ENCODE peak calls at places on chromosomes 1 and 21, in five cellular contexts. K is SK-N-SH, D is K562, C is GM12878, R is HepG2. A is an unnamed sample.

GRCh38 chr1:21894034-21894881 is 42.9 kb downstream of the HSPG2 start:
- DNase-seq in K (peak), D (no peak), C (no peak), R (no peak), A (no peak)

GRCh38 chr1:109357673-109358072 is 40.0 kb downstream of the SORT1 start:
- DNase-seq in K (no peak), D (no peak), C (no peak), R (no peak), A (no peak)

GRCh38 chr1:213414901-213415300 is 363.9 kb downstream of the RPS6KC1 start:
- DNase-seq in K (no peak), D (no peak), C (no peak), R (no peak), A (no peak)

GRCh38 chr21:26834181-26834945 is 10.8 kb downstream of the ADAMTS1 start:
- DNase-seq in K (no peak), D (no peak), C (no peak), R (no peak), A (no peak)

GRCh38 chr21:38751379-38752050 is 54.2 kb upstream of the ETS2 start:
- DNase-seq in K (no peak), D (no peak), C (no peak), R (no peak), A (no peak)

GRCh38 chr1:69648486-69648885 is 80.8 kb downstream of the LRRC7 start:
- DNase-seq in K (no peak), D (no peak), C (no peak), R (no peak), A (no peak)

GRCh38 chr1:30892671-30893073 is 15.9 kb downstream of the SDC3 start:
- DNase-seq in K (no peak), D (peak), C (no peak), R (peak), A (no peak)

GRCh38 chr1:19643113-19643512 is 998 bp upstream of the NBL1 start:
- DNase-seq in K (peak), D (peak), C (no peak), R (peak), A (peak)

GRCh38 chr1:5611855-5612254 is 380.4 kb downstream of the NPHP4 start:
- DNase-seq in K (no peak), D (no peak), C (no peak), R (no peak), A (peak)

GRCh38 chr1:23278717-23279116 is 61.4 kb upstream of the HTR1D start:
- DNase-seq in K (no peak), D (no peak), C (no peak), R (no peak), A (no peak)

GRCh38 chr1:16905112-16905855 is 9.5 kb downstream of the RNU1-2 start:
- DNase-seq in K (no peak), D (peak), C (peak), R (peak), A (peak)

GRCh38 chr1:173268786-173269277 is 61.7 kb upstream of the TNFSF4 start:
- DNase-seq in K (no peak), D (no peak), C (no peak), R (no peak), A (no peak)

GRCh38 chr1:173266845-173267244 is 59.7 kb upstream of the TNFSF4 start:
- DNase-seq in K (no peak), D (no peak), C (no peak), R (no peak), A (no peak)

GRCh38 chr1:173267453-173267945 is 60.4 kb upstream of the TNFSF4 start:
- DNase-seq in K (no peak), D (no peak), C (peak), R (no peak), A (no peak)

GRCh38 chr1:173269490-173270230 is 62.5 kb upstream of the TNFSF4 start:
- DNase-seq in K (peak), D (no peak), C (no peak), R (no peak), A (peak)

DNA sequence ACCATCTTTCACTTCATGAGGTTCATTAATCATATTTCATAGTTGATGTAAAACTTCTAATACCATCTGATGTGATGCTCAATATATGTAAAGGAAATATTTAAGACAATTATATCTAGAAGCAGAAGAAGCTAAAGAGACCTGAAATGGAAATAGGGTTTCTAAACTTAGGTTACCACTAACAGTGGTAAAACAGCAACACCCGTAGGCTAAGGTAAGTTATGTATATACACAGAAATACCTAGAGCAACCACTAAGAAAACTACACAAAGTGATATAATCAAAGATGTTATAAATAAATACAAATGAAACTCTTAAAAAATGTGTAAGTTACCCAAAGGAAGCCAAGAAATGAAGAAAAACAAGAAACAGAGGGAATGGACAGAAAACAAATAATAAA is 61.1 kb upstream of the TNFSF4 start:
- DNase-seq in K (no peak), D (no peak), C (no peak), R (no peak), A (no peak)
- TF ChIP-seq ZBTB33 in K (no peak), D (no peak), C (no peak), R (no peak), A (no peak)

GRCh38 chr1:89356658-89357400 is 7.0 kb upstream of the GBP6 start:
- DNase-seq in K (no peak), D (no peak), C (no peak), R (peak), A (no peak)

GRCh38 chr1:89361681-89362080 is 2.2 kb upstream of the GBP6 start:
- DNase-seq in K (no peak), D (no peak), C (no peak), R (no peak), A (no peak)

GRCh38 chr1:89360716-89361115 is 3.1 kb upstream of the GBP6 start:
- DNase-seq in K (no peak), D (no peak), C (no peak), R (no peak), A (no peak)

GRCh38 chr1:89354210-89354609 is 9.6 kb upstream of the GBP6 start:
- DNase-seq in K (no peak), D (no peak), C (no peak), R (no peak), A (no peak)

DNA sequence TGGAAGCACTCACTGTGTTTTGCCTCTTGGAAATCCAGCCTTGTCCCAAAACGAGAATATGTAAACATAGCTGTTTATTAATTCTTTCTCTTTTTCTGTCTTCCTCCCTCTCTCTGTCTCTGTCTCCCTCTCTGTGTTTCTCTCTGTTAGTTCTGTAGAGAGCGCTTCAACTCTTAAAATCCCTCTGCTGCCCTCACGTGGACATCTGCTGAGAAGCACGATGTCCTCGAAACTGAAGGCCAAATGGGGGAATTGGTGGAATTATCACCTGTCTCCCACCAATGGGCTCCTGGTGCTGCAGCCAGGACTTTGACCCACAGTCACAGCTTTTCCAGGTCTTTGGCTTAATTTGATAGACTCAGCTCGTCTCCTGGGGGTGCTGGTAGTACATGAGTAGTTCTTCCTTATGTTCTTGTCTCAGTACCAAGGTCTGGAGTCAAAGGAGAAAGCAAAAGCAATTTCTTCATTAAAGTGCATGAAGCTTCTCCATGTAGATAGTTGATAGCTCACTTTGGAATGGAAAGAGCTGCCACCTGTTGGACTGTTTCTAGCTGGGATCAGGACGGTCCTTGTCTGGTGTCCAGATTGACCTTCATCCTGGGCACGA is 5.5 kb upstream of the GBP6 start:
- DNase-seq in K (peak), D (peak), C (peak), R (peak), A (peak)
- TF ChIP-seq POLR2AphosphoS5 in K (no peak), D (no peak), C (no peak), R (no peak), A (no peak)

GRCh38 chr1:115445090-115445489 is 107.0 kb upstream of the NGF start:
- DNase-seq in K (no peak), D (no peak), C (no peak), R (no peak), A (no peak)
- TF ChIP-seq ZBTB33 in K (no peak), D (no peak), C (no peak), R (no peak), A (no peak)

GRCh38 chr1:100354971-100355394 is 2.7 kb downstream of the CDC14A start:
- DNase-seq in K (no peak), D (no peak), C (no peak), R (peak), A (peak)
- TF ChIP-seq POLR2AphosphoS5 in K (no peak), D (no peak), C (no peak), R (no peak), A (no peak)

DNA sequence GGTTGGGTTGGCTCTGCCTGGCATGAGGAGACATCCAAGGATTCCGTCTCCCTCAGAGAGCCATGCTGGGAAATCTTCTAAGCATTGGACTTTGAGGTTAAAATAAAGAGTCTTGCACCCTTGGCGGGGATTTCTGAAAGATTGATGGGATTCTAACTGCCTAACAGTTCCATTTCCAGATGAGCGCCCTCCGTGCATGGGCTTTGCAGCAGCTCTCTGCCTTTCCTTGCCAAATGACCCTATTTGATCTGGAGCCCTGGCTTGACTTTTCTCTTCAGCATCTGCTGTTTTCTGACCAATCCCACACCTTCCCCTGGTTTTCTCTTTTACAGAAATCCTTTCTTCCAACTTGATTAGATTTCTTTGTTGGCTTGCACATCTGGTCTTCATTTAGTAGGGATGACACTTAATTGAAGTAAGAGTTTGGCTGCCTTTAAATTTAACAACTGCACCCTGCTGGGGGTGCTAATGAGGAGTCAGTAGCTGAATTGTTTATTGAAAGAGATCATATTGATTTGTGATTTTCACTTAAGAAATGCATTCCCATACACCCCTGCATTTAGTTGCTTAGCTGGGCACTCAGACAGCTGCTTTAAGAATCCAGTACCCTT is 99.5 kb downstream of the NOS1AP start:
- DNase-seq in K (peak), D (no peak), C (no peak), R (no peak), A (no peak)
- TF ChIP-seq ZBTB33 in K (no peak), D (no peak), C (no peak), R (no peak), A (no peak)

GRCh38 chr21:29181799-29182470 is 51.5 kb downstream of the MAP3K7CL start:
- DNase-seq in K (no peak), D (no peak), C (no peak), R (peak), A (peak)
- TF ChIP-seq POLR2AphosphoS5 in K (peak), D (no peak), C (no peak), R (no peak), A (no peak)

GRCh38 chr1:8189931-8190483 is 127.9 kb upstream of the SLC45A1 start:
- DNase-seq in K (no peak), D (no peak), C (no peak), R (peak), A (peak)
- TF ChIP-seq ZBTB33 in K (no peak), D (no peak), C (no peak), R (peak), A (peak)

DNA sequence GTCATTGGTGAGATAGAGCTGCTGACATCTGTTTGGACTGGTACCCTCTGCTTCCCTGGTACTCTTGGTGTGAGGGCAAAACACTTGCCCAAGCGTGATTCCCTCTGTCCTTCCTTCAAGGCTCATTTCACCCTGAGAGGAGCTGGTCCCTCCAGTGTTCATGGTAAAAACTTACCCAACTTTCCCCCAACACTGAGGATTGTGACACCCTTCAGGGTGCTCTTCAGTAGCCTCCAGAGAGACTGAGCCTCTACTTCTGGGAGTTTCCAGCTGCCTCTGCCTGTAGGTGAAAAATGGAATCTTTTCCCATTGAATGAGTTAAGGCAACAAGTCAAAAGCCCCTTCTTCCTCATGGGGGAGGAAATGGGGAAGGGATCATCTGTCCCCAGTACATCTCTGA is 9.6 kb downstream of the CCDC190 start:
- DNase-seq in K (no peak), D (no peak), C (no peak), R (no peak), A (no peak)
- TF ChIP-seq POLR2AphosphoS5 in K (no peak), D (no peak), C (no peak), R (no peak), A (no peak)

GRCh38 chr1:154873321-154873950 is 3.4 kb upstream of the KCNN3 start:
- DNase-seq in K (no peak), D (no peak), C (no peak), R (no peak), A (no peak)
- TF ChIP-seq ZBTB33 in K (no peak), D (no peak), C (no peak), R (no peak), A (no peak)

A was measured in HCT116.